ENCODE peak calls at places on chromosomes 1 and 21, in five cellular contexts. Z is lower lobe of right lung; P is IMR-90; B is CD4-positive, alpha-beta memory T cell; G is spleen. Q is an unnamed sample. For H3K27me3, the result is how much of the 10 kb centered on the place peaks cover.

GRCh38 chr1:198380275-198380674 is 160.2 kb downstream of the ATP6V1G3 start:
- DNase-seq in Z (no peak), P (no peak), B (no peak), G (no peak), Q (no peak)

GRCh38 chr21:44428281-44428942 is 26.9 kb upstream of the LRRC3 start:
- DNase-seq in Z (peak), P (no peak), B (peak), G (peak), Q (no peak)

GRCh38 chr1:37797750-37798345 is 4.2 kb downstream of the MANEAL start:
- DNase-seq in Z (no peak), P (peak), B (no peak), G (no peak), Q (no peak)

GRCh38 chr1:167687919-167688519 is 33.8 kb upstream of the MPZL1 start:
- DNase-seq in Z (no peak), P (peak), B (peak), G (no peak), Q (peak)

GRCh38 chr1:9075023-9075422 is 5.6 kb upstream of the SLC2A5 start:
- DNase-seq in Z (no peak), P (no peak), B (no peak), G (no peak), Q (no peak)

GRCh38 chr1:226474443-226475111 is 66.7 kb upstream of the PARP1 start:
- DNase-seq in Z (no peak), P (no peak), B (no peak), G (no peak), Q (no peak)

GRCh38 chr1:38029081-38029681 is 16.6 kb downstream of the UTP11 start:
- DNase-seq in Z (no peak), P (no peak), B (no peak), G (no peak), Q (peak)

GRCh38 chr1:225418598-225418997 is 9.2 kb downstream of the LBR start:
- DNase-seq in Z (no peak), P (no peak), B (no peak), G (no peak), Q (no peak)

GRCh38 chr1:2381741-2382620 is 9.4 kb downstream of the MORN1 start:
- DNase-seq in Z (peak), P (peak), B (peak), G (peak), Q (peak)

GRCh38 chr1:162018418-162018817 is 5.3 kb downstream of the OLFML2B start:
- DNase-seq in Z (no peak), P (no peak), B (no peak), G (no peak), Q (peak)

GRCh38 chr1:162019006-162019405 is 4.7 kb downstream of the OLFML2B start:
- DNase-seq in Z (no peak), P (peak), B (no peak), G (no peak), Q (no peak)

GRCh38 chr1:162021124-162021523 is 2.5 kb downstream of the OLFML2B start:
- DNase-seq in Z (no peak), P (no peak), B (no peak), G (no peak), Q (no peak)

GRCh38 chr1:162019436-162019835 is 4.2 kb downstream of the OLFML2B start:
- DNase-seq in Z (no peak), P (no peak), B (no peak), G (no peak), Q (no peak)

GRCh38 chr1:162020145-162020544 is 3.5 kb downstream of the OLFML2B start:
- DNase-seq in Z (no peak), P (no peak), B (no peak), G (no peak), Q (no peak)
- H3K27ac ChIP-seq in Z (no peak), P (no peak), B (no peak), G (no peak), Q (peak)

GRCh38 chr1:85041793-85042192 is 6.5 kb downstream of the MCOLN3 start:
- DNase-seq in Z (no peak), P (no peak), B (no peak), G (no peak), Q (no peak)
- H3K27me3 ChIP-seq in Z (under half), P (under half), B (under half), G (under half), Q (under half)

GRCh38 chr21:37620401-37620800 is 253.8 kb downstream of the DYRK1A start:
- DNase-seq in Z (no peak), P (no peak), B (no peak), G (no peak), Q (no peak)

GRCh38 chr21:37618081-37618480 is 251.5 kb downstream of the DYRK1A start:
- DNase-seq in Z (no peak), P (no peak), B (no peak), G (no peak), Q (no peak)

GRCh38 chr21:37615962-37616361 is 249.4 kb downstream of the DYRK1A start:
- DNase-seq in Z (no peak), P (no peak), B (no peak), G (no peak), Q (no peak)

GRCh38 chr21:37622755-37623543 is 256.4 kb downstream of the DYRK1A start:
- DNase-seq in Z (no peak), P (no peak), B (no peak), G (no peak), Q (no peak)

GRCh38 chr21:37619464-37619974 is 252.9 kb downstream of the DYRK1A start:
- DNase-seq in Z (no peak), P (no peak), B (no peak), G (no peak), Q (peak)
- H3K27ac ChIP-seq in Z (no peak), P (no peak), B (no peak), G (no peak), Q (no peak)

GRCh38 chr1:62321438-62321837 is 2.2 kb upstream of the KANK4 start:
- DNase-seq in Z (no peak), P (peak), B (no peak), G (no peak), Q (no peak)
- H3K27me3 ChIP-seq in Z (under half), P (under half), B (under half), G (under half), Q (under half)

DNA sequence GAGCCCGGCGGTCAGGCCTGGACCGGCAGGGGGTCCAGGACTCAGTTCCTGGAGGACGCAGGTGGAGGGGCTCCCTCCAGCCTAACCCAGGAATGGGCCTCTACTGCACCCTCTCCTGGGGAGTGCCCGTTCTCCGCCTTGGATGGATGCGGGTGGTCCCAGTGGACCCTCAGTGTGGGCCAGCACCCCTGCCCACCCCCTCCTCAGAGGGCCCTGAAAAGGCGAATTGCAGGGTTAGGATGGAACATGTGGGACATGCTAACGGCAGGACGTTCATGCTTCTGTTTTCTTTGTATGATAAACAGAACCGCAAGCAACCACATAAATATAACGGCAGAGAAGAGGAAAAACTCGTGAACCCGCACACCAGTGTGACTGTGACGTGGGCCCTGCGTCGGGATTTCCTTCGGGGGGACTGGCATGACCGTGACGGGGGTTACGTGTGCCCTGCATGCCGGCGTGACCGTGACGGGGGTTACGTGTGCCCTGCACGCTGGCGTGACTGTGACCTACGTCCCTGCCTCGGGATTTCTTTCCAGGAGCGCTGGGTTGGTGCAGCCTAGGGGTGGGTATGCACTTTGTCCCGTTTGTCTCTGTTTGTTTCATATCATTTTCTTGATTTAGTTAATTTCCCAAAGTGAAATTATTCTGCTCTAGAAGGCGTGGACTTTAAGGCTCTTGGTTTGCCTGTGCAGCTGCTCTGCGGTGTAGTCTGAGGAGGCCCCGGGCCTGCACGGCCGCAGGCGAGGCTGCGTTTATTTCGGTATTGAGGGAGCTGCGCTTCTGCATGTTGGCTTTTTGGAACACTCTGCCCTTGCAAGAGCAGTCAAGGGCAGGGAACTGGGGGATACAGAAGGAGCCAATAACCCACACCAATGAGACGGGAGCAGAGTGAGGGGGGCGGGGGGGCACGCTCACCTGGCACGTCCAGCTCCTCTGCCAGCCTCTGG is 3.1 kb downstream of the FTCD start:
- DNase-seq in Z (no peak), P (no peak), B (no peak), G (peak), Q (peak)
- H3K27ac ChIP-seq in Z (no peak), P (no peak), B (no peak), G (no peak), Q (peak)

DNA sequence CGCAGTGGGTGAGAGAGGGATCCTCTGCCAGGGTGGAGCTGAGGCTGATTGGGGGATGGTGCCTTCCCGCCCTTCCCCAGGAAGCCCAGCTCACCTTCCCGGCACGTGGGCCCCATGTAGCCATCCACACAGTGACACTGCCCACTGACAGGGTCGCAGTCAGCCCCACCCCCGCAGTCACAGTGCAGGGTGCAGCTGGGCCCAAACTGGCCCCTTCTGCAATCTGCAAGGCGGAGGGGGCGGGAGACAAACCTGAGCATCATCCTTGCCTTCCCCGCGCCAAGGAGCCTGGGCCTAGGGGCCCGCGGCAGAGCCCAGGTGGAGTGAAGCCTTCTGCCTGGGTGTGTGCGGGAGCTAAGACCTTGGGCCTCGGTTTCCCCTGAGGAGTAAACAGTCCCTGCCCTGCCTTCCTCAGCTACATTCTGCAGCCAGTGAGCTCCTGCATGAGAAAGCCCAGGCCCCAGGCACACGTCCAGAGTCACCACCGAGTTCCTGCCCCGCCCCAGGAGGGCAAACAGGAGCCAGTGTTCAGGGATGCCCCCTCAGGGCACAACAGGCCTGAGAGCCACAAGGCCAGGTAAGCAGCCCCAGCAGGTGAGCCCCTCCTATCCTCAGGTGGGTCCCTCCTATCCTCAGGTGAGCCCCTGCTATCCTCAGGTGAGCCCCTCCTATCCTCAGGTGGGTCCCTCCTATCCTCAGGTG is 38.2 kb downstream of the ARHGEF16 start:
- DNase-seq in Z (no peak), P (no peak), B (no peak), G (no peak), Q (no peak)
- H3K27me3 ChIP-seq in Z (under half), P (under half), B (under half), G (under half), Q (under half)

GRCh38 chr1:76830373-76830772 is 36.9 kb upstream of the ST6GALNAC5 start:
- DNase-seq in Z (no peak), P (no peak), B (no peak), G (no peak), Q (no peak)
- H3K27ac ChIP-seq in Z (no peak), P (no peak), B (no peak), G (no peak), Q (no peak)

GRCh38 chr1:180234369-180235076 is 4.5 kb downstream of the LHX4 start:
- DNase-seq in Z (peak), P (no peak), B (no peak), G (no peak), Q (no peak)
- H3K27me3 ChIP-seq in Z (half or more), P (half or more), B (half or more), G (half or more), Q (under half)

GRCh38 chr1:58780586-58781452 is 3.0 kb downstream of the JUN start:
- DNase-seq in Z (no peak), P (peak), B (peak), G (no peak), Q (no peak)
- H3K27ac ChIP-seq in Z (peak), P (no peak), B (no peak), G (peak), Q (no peak)

Q was measured in testis.